ENCODE peak calls at places on chromosomes 1 and 21, in four cellular contexts. F is NCI-H1092; L is NCI-H345; W is activated CD8-positive, alpha-beta memory T cell treated with anti-CD3 and anti-CD28 coated beads for 48 hours. T is an unnamed sample.

GRCh38 chr1:62299426-62300200 is 19.6 kb downstream of the KANK4 start:
- DNase-seq in F (peak), L (peak), W (no peak), T (no peak)

GRCh38 chr1:65958561-65959350 is 166.1 kb downstream of the PDE4B start:
- DNase-seq in F (peak), L (peak), W (no peak), T (no peak)

GRCh38 chr1:183995322-183996035 is 42.0 kb downstream of the COLGALT2 start:
- DNase-seq in F (no peak), L (no peak), W (no peak), T (no peak)

GRCh38 chr1:94721240-94721639 is 98.9 kb upstream of the SLC44A3 start:
- DNase-seq in F (no peak), L (no peak), W (no peak), T (no peak)

GRCh38 chr1:115063238-115063901 is 25.9 kb downstream of the TSPAN2 start:
- DNase-seq in F (no peak), L (no peak), W (no peak), T (peak)

GRCh38 chr1:67645495-67646144 is 39.4 kb upstream of the GADD45A start:
- DNase-seq in F (no peak), L (peak), W (no peak), T (no peak)

GRCh38 chr1:11417162-11417561 is 61.8 kb upstream of the DISP3 start:
- DNase-seq in F (no peak), L (no peak), W (no peak), T (no peak)

GRCh38 chr1:236284291-236284711 is 2.5 kb upstream of the ERO1B start:
- DNase-seq in F (no peak), L (no peak), W (no peak), T (no peak)

GRCh38 chr1:244844155-244845121 is 9.0 kb downstream of the COX20 start:
- DNase-seq in F (no peak), L (no peak), W (no peak), T (no peak)

GRCh38 chr1:54949971-54950360 is 30.5 kb upstream of the TMEM61 start:
- DNase-seq in F (no peak), L (no peak), W (no peak), T (no peak)

GRCh38 chr1:245605480-245606156 is 450.8 kb downstream of the KIF26B start:
- DNase-seq in F (peak), L (no peak), W (no peak), T (no peak)

GRCh38 chr1:12173631-12174121 is 6.9 kb downstream of the TNFRSF1B start:
- DNase-seq in F (no peak), L (no peak), W (peak), T (peak)

GRCh38 chr1:171188388-171189266 is 3.5 kb downstream of the FMO2 start:
- DNase-seq in F (peak), L (peak), W (peak), T (no peak)

GRCh38 chr1:165467706-165468105 is 22.8 kb upstream of the RXRG start:
- DNase-seq in F (no peak), L (no peak), W (no peak), T (no peak)

GRCh38 chr21:28148400-28149064 is 844.1 kb downstream of the LTN1 start:
- DNase-seq in F (no peak), L (no peak), W (no peak), T (no peak)

GRCh38 chr1:15016001-15016400 is 137.5 kb upstream of the TMEM51 start:
- DNase-seq in F (no peak), L (no peak), W (no peak), T (no peak)

GRCh38 chr1:54046671-54047383 is 6.2 kb downstream of the TMEM59 start:
- DNase-seq in F (no peak), L (no peak), W (no peak), T (no peak)

GRCh38 chr1:85118751-85119150 is 70.5 kb upstream of the MCOLN3 start:
- DNase-seq in F (no peak), L (no peak), W (no peak), T (no peak)

T was measured in T follicular helper cell.